ENCODE peak calls at places on chromosomes 11 and 22, in seven cellular contexts. X, T, A, L, M, C and I are unnamed samples.

GRCh38 chr11:69915151-69915500 is 95.9 kb upstream of the FGF3 start:
- DNase-seq in X (no peak), T (peak), A (peak), L (no peak), M (peak), C (no peak), I (no peak)

GRCh38 chr11:112004389-112004788 is 20.8 kb upstream of the DLAT start:
- DNase-seq in X (peak), T (no peak), A (no peak), L (peak), M (no peak), C (no peak), I (no peak)

GRCh38 chr22:46971141-46971775 is 208.8 kb downstream of the TBC1D22A start:
- DNase-seq in X (no peak), T (no peak), A (peak), L (no peak), M (no peak), C (no peak), I (no peak)

GRCh38 chr22:47621253-47621652 is 858.8 kb downstream of the TBC1D22A start:
- DNase-seq in X (no peak), T (no peak), A (no peak), L (no peak), M (no peak), C (no peak), I (no peak)

GRCh38 chr22:26903030-26903856 is 245.9 kb downstream of the MIAT start:
- DNase-seq in X (no peak), T (no peak), A (no peak), L (no peak), M (no peak), C (no peak), I (no peak)

GRCh38 chr22:17307566-17307965 is 61.7 kb upstream of the CECR2 start:
- DNase-seq in X (no peak), T (no peak), A (no peak), L (no peak), M (no peak), C (no peak), I (no peak)

GRCh38 chr11:69402251-69402892 is 79.1 kb upstream of the LINC01488 start:
- DNase-seq in X (no peak), T (peak), A (no peak), L (no peak), M (no peak), C (no peak), I (no peak)

GRCh38 chr11:134911514-134912180 is 499.6 kb upstream of the B3GAT1 start:
- DNase-seq in X (no peak), T (no peak), A (no peak), L (no peak), M (no peak), C (no peak), I (no peak)

GRCh38 chr11:26467506-26467905 is 104.6 kb downstream of the MUC15 start:
- DNase-seq in X (no peak), T (no peak), A (no peak), L (no peak), M (no peak), C (no peak), I (no peak)

GRCh38 chr22:18994780-18995711 is 59.0 kb upstream of the PRODH start:
- DNase-seq in X (peak), T (no peak), A (no peak), L (no peak), M (no peak), C (no peak), I (no peak)

GRCh38 chr11:76674517-76675400 is 4.2 kb upstream of the LRRC32 start:
- DNase-seq in X (no peak), T (no peak), A (no peak), L (no peak), M (no peak), C (no peak), I (no peak)

GRCh38 chr11:1039481-1040427 is 3.2 kb upstream of the MUC6 start:
- DNase-seq in X (no peak), T (no peak), A (no peak), L (no peak), M (no peak), C (no peak), I (no peak)

GRCh38 chr11:69854719-69855118 is 35.5 kb upstream of the FGF3 start:
- DNase-seq in X (no peak), T (peak), A (peak), L (peak), M (peak), C (no peak), I (no peak)

GRCh38 chr11:96337541-96338530 is 5.2 kb downstream of the MAML2 start:
- DNase-seq in X (no peak), T (no peak), A (peak), L (no peak), M (peak), C (no peak), I (no peak)

GRCh38 chr11:130168105-130168504 is 8.5 kb downstream of the ST14 start:
- DNase-seq in X (no peak), T (peak), A (peak), L (no peak), M (peak), C (no peak), I (no peak)

GRCh38 chr11:32838505-32839274 is 9.0 kb downstream of the PRRG4 start:
- DNase-seq in X (no peak), T (peak), A (no peak), L (no peak), M (no peak), C (no peak), I (no peak)

GRCh38 chr11:120339394-120339890 is 3.2 kb downstream of the ARHGEF12 start:
- DNase-seq in X (peak), T (peak), A (peak), L (no peak), M (peak), C (no peak), I (no peak)

GRCh38 chr11:129852125-129852740 is 36.6 kb downstream of the TMEM45B start:
- DNase-seq in X (no peak), T (no peak), A (no peak), L (no peak), M (peak), C (peak), I (no peak)

GRCh38 chr11:48093795-48094642 is 113.7 kb downstream of the PTPRJ start:
- DNase-seq in X (peak), T (no peak), A (peak), L (no peak), M (peak), C (no peak), I (no peak)

GRCh38 chr11:95715777-95716241 is 73.8 kb downstream of the FAM76B start:
- DNase-seq in X (peak), T (peak), A (peak), L (no peak), M (peak), C (no peak), I (no peak)

GRCh38 chr11:119831011-119831410 is 102.0 kb upstream of the NECTIN1 start:
- DNase-seq in X (no peak), T (no peak), A (no peak), L (no peak), M (no peak), C (no peak), I (no peak)

GRCh38 chr11:127334466-127334865 is 333.9 kb upstream of the KIRREL3 start:
- DNase-seq in X (no peak), T (no peak), A (no peak), L (no peak), M (no peak), C (no peak), I (no peak)

GRCh38 chr11:75678620-75679259 is 9.9 kb upstream of the MAP6 start:
- DNase-seq in X (no peak), T (no peak), A (no peak), L (no peak), M (no peak), C (no peak), I (no peak)

GRCh38 chr11:64330888-64331287 is 9.1 kb upstream of the CCDC88B start:
- DNase-seq in X (no peak), T (no peak), A (no peak), L (no peak), M (no peak), C (no peak), I (no peak)

GRCh38 chr11:8282621-8283509 is 19.2 kb upstream of the LMO1 start:
- DNase-seq in X (no peak), T (no peak), A (no peak), L (no peak), M (no peak), C (no peak), I (no peak)

GRCh38 chr11:133181672-133182071 is 350.6 kb downstream of the OPCML start:
- DNase-seq in X (no peak), T (no peak), A (no peak), L (no peak), M (no peak), C (no peak), I (no peak)

GRCh38 chr11:22133785-22134184 is 59.1 kb upstream of the ANO5 start:
- DNase-seq in X (no peak), T (no peak), A (no peak), L (no peak), M (no peak), C (no peak), I (no peak)

GRCh38 chr11:6656581-6656915 is 939 bp upstream of the DCHS1 start:
- DNase-seq in X (no peak), T (no peak), A (no peak), L (no peak), M (no peak), C (no peak), I (no peak)

GRCh38 chr11:6657346-6657745 is 1.7 kb upstream of the DCHS1 start:
- DNase-seq in X (no peak), T (no peak), A (no peak), L (no peak), M (no peak), C (no peak), I (no peak)

GRCh38 chr11:6656936-6657335 is 1.3 kb upstream of the DCHS1 start:
- DNase-seq in X (no peak), T (no peak), A (no peak), L (no peak), M (no peak), C (no peak), I (no peak)

GRCh38 chr11:6655020-6655789 is 404 bp downstream of the DCHS1 start:
- DNase-seq in X (no peak), T (no peak), A (no peak), L (no peak), M (peak), C (no peak), I (peak)

DNA sequence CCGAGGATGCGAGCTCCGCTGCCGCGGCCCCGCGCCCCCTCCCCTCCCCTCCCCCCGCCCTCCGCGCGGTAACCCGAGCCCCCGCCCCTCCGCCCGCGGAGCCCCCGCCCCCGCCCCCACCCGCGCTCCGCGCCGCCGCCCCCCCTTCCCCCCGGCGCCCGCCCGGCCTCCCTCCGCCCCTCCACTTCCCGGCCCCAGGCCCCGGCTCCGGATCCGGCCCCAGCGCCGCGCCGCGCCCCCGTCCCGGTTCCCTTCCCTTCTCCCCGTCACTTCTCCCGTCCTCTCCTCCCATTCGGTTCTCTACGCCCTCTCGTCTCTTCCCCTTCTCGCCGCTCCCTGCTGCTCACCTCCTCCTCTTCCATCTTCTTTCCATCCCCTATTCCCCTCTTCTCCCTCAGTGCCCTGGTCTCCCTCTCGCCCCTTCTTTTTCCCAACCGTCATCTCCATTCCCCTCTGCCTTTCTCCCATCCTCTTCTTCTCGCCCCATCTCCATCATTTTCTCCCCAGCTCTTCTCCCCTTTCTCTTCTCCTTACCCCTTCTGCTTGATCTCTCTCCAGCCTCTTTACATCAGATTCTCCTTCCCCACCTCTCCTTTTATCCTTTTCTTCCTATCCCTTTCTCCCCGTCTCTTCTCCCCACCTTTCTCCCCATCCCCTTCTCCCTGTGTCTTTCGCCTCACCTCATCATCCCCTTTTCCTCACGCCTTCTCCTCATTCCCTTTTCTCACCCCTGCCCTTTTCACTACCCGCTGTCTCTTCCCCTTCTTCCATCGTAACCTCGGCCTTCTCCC is at the start of gene DCHS1:
- DNase-seq in X (no peak), T (no peak), A (no peak), L (no peak), M (no peak), C (no peak), I (no peak)
- H3K4me3 ChIP-seq in X (peak), T (no peak), A (peak), L (peak), M (peak), C (peak), I (peak)

GRCh38 chr11:123454060-123454651 is 24.1 kb downstream of the GRAMD1B start:
- DNase-seq in X (no peak), T (peak), A (peak), L (peak), M (no peak), C (no peak), I (no peak)

GRCh38 chr11:123457187-123457770 is 27.2 kb downstream of the GRAMD1B start:
- DNase-seq in X (no peak), T (no peak), A (peak), L (no peak), M (no peak), C (no peak), I (no peak)

GRCh38 chr11:123451183-123451907 is 21.3 kb downstream of the GRAMD1B start:
- DNase-seq in X (no peak), T (no peak), A (no peak), L (no peak), M (no peak), C (no peak), I (no peak)

GRCh38 chr11:123452799-123453198 is 22.7 kb downstream of the GRAMD1B start:
- DNase-seq in X (no peak), T (no peak), A (no peak), L (no peak), M (no peak), C (no peak), I (no peak)

GRCh38 chr11:123454796-123455195 is 24.7 kb downstream of the GRAMD1B start:
- DNase-seq in X (no peak), T (no peak), A (no peak), L (no peak), M (no peak), C (no peak), I (no peak)
- H3K4me3 ChIP-seq in X (no peak), T (no peak), A (no peak), L (peak), M (no peak), C (no peak), I (no peak)

GRCh38 chr22:35835998-35836691 is 118.5 kb downstream of the APOL5 start:
- DNase-seq in X (peak), T (peak), A (peak), L (peak), M (peak), C (peak), I (no peak)
- H3K4me3 ChIP-seq in X (peak), T (peak), A (peak), L (peak), M (peak), C (peak), I (peak)

DNA sequence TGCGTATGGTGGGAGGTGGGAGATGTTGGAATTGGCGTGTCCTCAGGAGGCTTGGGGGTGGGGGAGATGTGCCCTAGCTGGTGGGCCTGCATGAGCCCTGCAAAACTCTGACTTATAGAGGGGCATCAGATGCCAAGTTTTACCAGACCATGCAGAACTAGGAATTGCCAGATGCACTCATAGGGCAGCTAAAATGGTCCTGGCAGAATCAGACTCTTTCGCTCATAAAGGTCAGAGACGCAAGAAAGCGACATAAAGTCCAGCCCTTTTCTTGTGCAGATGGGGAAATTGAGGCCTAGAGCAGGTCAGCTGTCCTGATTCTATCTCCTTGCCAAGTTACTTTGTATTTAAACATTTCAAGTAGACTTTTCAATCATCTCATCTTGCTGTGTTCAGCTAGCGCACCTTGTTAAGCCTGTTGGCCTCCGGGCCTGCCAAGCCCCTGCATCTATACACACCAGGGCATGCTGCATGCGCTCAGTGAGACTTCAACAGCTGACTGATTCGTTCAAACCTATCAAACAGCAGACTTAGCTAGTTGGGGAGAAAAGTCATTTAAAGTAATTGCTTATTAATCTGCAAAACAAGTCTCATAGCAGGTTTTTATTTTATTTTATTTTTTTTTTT is 34.1 kb upstream of the EHF start:
- DNase-seq in X (no peak), T (no peak), A (no peak), L (no peak), M (no peak), C (no peak), I (no peak)
- H3K4me3 ChIP-seq in X (no peak), T (no peak), A (no peak), L (no peak), M (no peak), C (no peak), I (no peak)

DNA sequence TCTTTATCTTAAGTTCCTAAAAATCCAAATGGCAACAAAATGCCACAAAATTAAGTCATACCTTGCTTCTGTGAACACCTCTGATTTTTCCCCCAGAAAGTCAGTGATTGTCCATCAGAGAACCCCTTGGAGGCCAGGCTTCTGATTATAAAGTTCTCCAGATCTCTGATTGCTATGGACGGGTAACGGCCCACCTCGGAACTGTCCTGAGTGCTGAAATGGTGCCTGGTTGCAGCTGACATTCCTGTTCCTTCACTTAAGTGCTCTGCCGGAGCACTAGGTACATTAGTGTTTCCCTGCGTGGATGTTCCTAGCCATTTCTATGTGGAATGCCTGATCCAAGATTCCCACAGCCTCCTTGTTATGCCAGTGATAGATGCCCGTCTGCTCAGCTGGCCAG is 85.0 kb downstream of the CHST1 start:
- DNase-seq in X (no peak), T (peak), A (peak), L (peak), M (peak), C (no peak), I (no peak)
- H3K4me3 ChIP-seq in X (no peak), T (no peak), A (no peak), L (no peak), M (no peak), C (no peak), I (no peak)